ENCODE peak calls at places on chromosomes 1 and 21, in nine cellular contexts. H is memory B cell; V is KG1; P is activated CD4-positive, alpha-beta T cell treated with anti-CD3 and anti-CD28 coated beads, Interleukin-2, amount 50 U/mL, for 48 hours; A is neural crest cell; U is pons; T is GM18507; Z is activated gamma-delta T cell treated with Interleukin-2 at 50 U/mL for 16 hours; N is brain microvascular endothelial cell. K is an unnamed sample.
A peak's percentile ranks its signal among the peaks of the same experiment; 100 is the strongest.

GRCh38 chr1:229859026-229859425 is 208.0 kb upstream of the GALNT2 start:
- DNase-seq in H (no peak), V (no peak), P (no peak), A (no peak), U (peak; percentile 47), T (no peak), Z (no peak), N (no peak), K (no peak)

GRCh38 chr1:109532365-109533136 is 7.1 kb upstream of the GPR61 start:
- DNase-seq in H (peak; percentile 92), V (peak; percentile 33), P (peak; percentile 96), A (peak; percentile 98), U (peak; percentile 79), T (peak; percentile 67), Z (peak; percentile 92), N (peak; percentile 66), K (peak; percentile 86)

GRCh38 chr1:161989108-161989507 is 34.6 kb downstream of the OLFML2B start:
- DNase-seq in H (no peak), V (no peak), P (no peak), A (no peak), U (no peak), T (no peak), Z (no peak), N (no peak), K (no peak)

GRCh38 chr1:75130312-75130677 is 3.9 kb upstream of the LHX8 start:
- DNase-seq in H (no peak), V (no peak), P (no peak), A (no peak), U (no peak), T (no peak), Z (no peak), N (no peak), K (no peak)

GRCh38 chr1:212359794-212360479 is 54.7 kb downstream of the PACC1 start:
- DNase-seq in H (no peak), V (no peak), P (peak; percentile 42), A (no peak), U (no peak), T (no peak), Z (no peak), N (no peak), K (no peak)

GRCh38 chr1:55043011-55043410 is 3.7 kb downstream of the PCSK9 start:
- DNase-seq in H (no peak), V (no peak), P (no peak), A (no peak), U (no peak), T (no peak), Z (no peak), N (no peak), K (no peak)

GRCh38 chr1:93556291-93556690 is 108.4 kb downstream of the FNBP1L start:
- DNase-seq in H (no peak), V (no peak), P (no peak), A (no peak), U (no peak), T (no peak), Z (no peak), N (no peak), K (no peak)

GRCh38 chr1:161725888-161726630 is 4.7 kb downstream of the FCRLB start:
- DNase-seq in H (peak; percentile 58), V (peak; percentile 53), P (peak; percentile 45), A (peak; percentile 50), U (no peak), T (no peak), Z (peak; percentile 18), N (peak; percentile 34), K (peak; percentile 40)

GRCh38 chr1:111032295-111032897 is 68.7 kb upstream of the LRIF1 start:
- DNase-seq in H (peak; percentile 41), V (peak; percentile 59), P (peak; percentile 23), A (peak; percentile 25), U (peak; percentile 40), T (peak; percentile 17), Z (peak; percentile 34), N (peak; percentile 54), K (peak; percentile 31)

GRCh38 chr21:37917612-37918011 is 1.4 kb upstream of the KCNJ6 start:
- DNase-seq in H (no peak), V (no peak), P (no peak), A (no peak), U (no peak), T (no peak), Z (no peak), N (peak; percentile 46), K (peak; percentile 67)

GRCh38 chr1:164719676-164720075 is 160.7 kb downstream of the PBX1 start:
- DNase-seq in H (no peak), V (no peak), P (no peak), A (no peak), U (no peak), T (no peak), Z (no peak), N (no peak), K (no peak)

GRCh38 chr1:184860985-184861754 is 106.5 kb upstream of the EDEM3 start:
- DNase-seq in H (no peak), V (no peak), P (no peak), A (no peak), U (no peak), T (no peak), Z (no peak), N (no peak), K (no peak)

GRCh38 chr1:209705033-209705589 is 465 bp downstream of the HSD11B1 start:
- DNase-seq in H (no peak), V (no peak), P (no peak), A (no peak), U (no peak), T (no peak), Z (no peak), N (no peak), K (no peak)

GRCh38 chr1:208510192-208510952 is 266.2 kb upstream of the PLXNA2 start:
- DNase-seq in H (no peak), V (no peak), P (no peak), A (no peak), U (no peak), T (no peak), Z (no peak), N (peak; percentile 14), K (peak; percentile 29)

GRCh38 chr1:248847956-248848561 is 10.0 kb downstream of the ZNF672 start:
- DNase-seq in H (no peak), V (no peak), P (no peak), A (no peak), U (no peak), T (no peak), Z (no peak), N (no peak), K (no peak)

GRCh38 chr1:113930499-113931161 is 1.5 kb downstream of the HIPK1 start:
- DNase-seq in H (no peak), V (no peak), P (peak; percentile 79), A (no peak), U (peak; percentile 26), T (no peak), Z (peak; percentile 62), N (peak; percentile 81), K (peak; percentile 79)

GRCh38 chr1:166884040-166884642 is 8.1 kb upstream of the TADA1 start:
- DNase-seq in H (peak; percentile 34), V (no peak), P (peak; percentile 47), A (peak; percentile 70), U (no peak), T (no peak), Z (peak; percentile 11), N (peak; percentile 24), K (peak; percentile 65)

GRCh38 chr1:151993084-151993733 is 450 bp downstream of the S100A10 start:
- DNase-seq in H (peak; percentile 40), V (no peak), P (peak; percentile 54), A (no peak), U (no peak), T (no peak), Z (peak; percentile 20), N (no peak), K (no peak)

GRCh38 chr1:219244864-219245263 is 71.2 kb downstream of the LYPLAL1 start:
- DNase-seq in H (no peak), V (no peak), P (no peak), A (no peak), U (no peak), T (no peak), Z (no peak), N (no peak), K (no peak)

GRCh38 chr1:70896224-70896623 is 151.4 kb downstream of the PTGER3 start:
- DNase-seq in H (no peak), V (no peak), P (no peak), A (no peak), U (peak; percentile 26), T (no peak), Z (no peak), N (no peak), K (no peak)

GRCh38 chr1:51750218-51750617 is 128.3 kb downstream of the NRDC start:
- DNase-seq in H (no peak), V (no peak), P (no peak), A (no peak), U (no peak), T (no peak), Z (no peak), N (no peak), K (no peak)

GRCh38 chr21:46112731-46113215 is 14.9 kb downstream of the COL6A2 start:
- DNase-seq in H (peak; percentile 8), V (no peak), P (no peak), A (no peak), U (no peak), T (no peak), Z (peak; percentile 2), N (no peak), K (no peak)

GRCh38 chr1:183293856-183294255 is 107.8 kb downstream of the LAMC2 start:
- DNase-seq in H (no peak), V (no peak), P (no peak), A (no peak), U (no peak), T (no peak), Z (no peak), N (no peak), K (no peak)

GRCh38 chr21:42439284-42440186 is 35.8 kb downstream of the UBASH3A start:
- DNase-seq in H (no peak), V (no peak), P (peak; percentile 64), A (no peak), U (no peak), T (no peak), Z (no peak), N (no peak), K (no peak)

GRCh38 chr1:240107058-240107684 is 15.5 kb downstream of the FMN2 start:
- DNase-seq in H (no peak), V (no peak), P (no peak), A (no peak), U (no peak), T (no peak), Z (no peak), N (no peak), K (peak; percentile 46)

GRCh38 chr21:44802396-44803153 is 955 bp upstream of the UBE2G2 start:
- DNase-seq in H (no peak), V (no peak), P (peak; percentile 11), A (no peak), U (no peak), T (no peak), Z (no peak), N (no peak), K (peak; percentile 35)

GRCh38 chr1:227125929-227126545 is 185.9 kb downstream of the COQ8A start:
- DNase-seq in H (no peak), V (no peak), P (no peak), A (no peak), U (no peak), T (no peak), Z (no peak), N (no peak), K (no peak)